ENCODE peak calls at places on chromosome 18, in four cellular contexts. T is fibroblast of pulmonary artery, Q is tibial nerve, I is bronchial epithelial cell. X is an unnamed sample.
A peak's percentile ranks its signal among the peaks of the same experiment; 100 is the strongest.

GRCh38 chr18:79371536-79372210 is 24.1 kb upstream of the NFATC1 start:
- DNase-seq in I (peak; percentile 18), T (no peak), Q (no peak), X (no peak)

GRCh38 chr18:3035635-3036034 is 22.7 kb upstream of the LPIN2 start:
- DNase-seq in T (no peak), Q (no peak), I (no peak), X (no peak)

GRCh38 chr18:58402951-58403702 is 225.8 kb downstream of the ALPK2 start:
- DNase-seq in Q (no peak), I (no peak), T (no peak), X (no peak)

GRCh38 chr18:73668051-73668450 is 479.6 kb downstream of the FBXO15 start:
- DNase-seq in Q (no peak), T (no peak), I (no peak), X (no peak)

GRCh38 chr18:58784601-58785137 is 80.0 kb upstream of the ZNF532 start:
- DNase-seq in I (no peak), T (peak; percentile 17), Q (no peak), X (no peak)

GRCh38 chr18:63089041-63089440 is 230.5 kb downstream of the BCL2 start:
- DNase-seq in Q (no peak), I (no peak), T (no peak), X (no peak)

GRCh38 chr18:9707381-9708056 is 582 bp upstream of the RAB31 start:
- DNase-seq in Q (no peak), I (no peak), T (peak; percentile 43), X (no peak)

GRCh38 chr18:57427429-57428181 is 7.6 kb upstream of the ONECUT2 start:
- DNase-seq in T (no peak), Q (no peak), I (no peak), X (no peak)

GRCh38 chr18:5556317-5556974 is 12.6 kb upstream of the EPB41L3 start:
- DNase-seq in I (no peak), T (peak; percentile 66), Q (no peak), X (peak; percentile 49)
- H3K4me3 ChIP-seq in I (no peak overlapping the region), T (no peak overlapping the region), Q (no peak overlapping the region), X (no peak overlapping the region)

GRCh38 chr18:31206064-31206463 is 43.4 kb upstream of the DSC1 start:
- DNase-seq in T (no peak), Q (no peak), I (no peak), X (no peak)

GRCh38 chr18:31204833-31205232 is 42.2 kb upstream of the DSC1 start:
- DNase-seq in I (no peak), T (no peak), Q (no peak), X (no peak)

GRCh38 chr18:31209041-31209440 is 46.4 kb upstream of the DSC1 start:
- DNase-seq in Q (no peak), T (no peak), I (peak; percentile 33), X (no peak)

GRCh38 chr18:31205273-31205672 is 42.6 kb upstream of the DSC1 start:
- DNase-seq in Q (no peak), T (no peak), I (peak; percentile 32), X (no peak)

DNA sequence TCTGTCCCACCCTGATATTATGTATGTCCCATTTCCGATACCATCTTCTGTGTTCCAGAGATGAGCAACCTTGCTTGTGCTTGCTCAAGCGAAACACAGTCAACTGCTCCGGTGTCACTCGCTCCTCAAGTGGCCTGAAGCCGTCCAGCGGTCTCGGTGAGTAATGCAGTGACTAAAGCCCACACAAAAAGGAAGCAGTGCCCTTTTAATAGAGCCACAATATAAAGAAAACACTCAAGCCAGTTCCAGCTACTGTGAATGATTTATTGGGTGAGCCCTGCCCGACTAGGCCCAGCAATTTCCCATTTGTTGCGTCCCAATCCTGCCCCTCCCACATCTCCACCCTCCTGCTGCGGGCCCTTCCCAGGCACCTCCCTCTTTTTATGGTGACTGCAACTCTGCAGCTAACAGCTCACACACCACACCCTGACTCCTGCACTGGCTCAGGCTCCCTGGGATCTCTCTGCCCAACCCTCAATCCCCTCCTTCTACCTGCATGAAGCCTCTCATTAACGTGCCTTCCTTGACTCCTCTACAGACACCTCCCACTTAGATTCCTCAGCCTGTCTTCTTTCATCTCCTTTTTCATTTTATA is 44.2 kb upstream of the DSC1 start:
- DNase-seq in Q (no peak), T (peak; percentile 3), I (peak; percentile 96), X (no peak)
- TF ChIP-seq CTCF in Q (no peak), T (no peak), I (peak; percentile 18), X (no peak)

GRCh38 chr18:13539050-13539449 is 187.3 kb downstream of the FAM210A start:
- DNase-seq in T (no peak), I (no peak), Q (no peak), X (no peak)

GRCh38 chr18:13538630-13539029 is 187.7 kb downstream of the FAM210A start:
- DNase-seq in I (no peak), Q (no peak), T (no peak), X (no peak)

GRCh38 chr18:13540783-13541182 is 185.6 kb downstream of the FAM210A start:
- DNase-seq in T (no peak), Q (no peak), I (no peak), X (no peak)

GRCh38 chr18:13541621-13542519 is 184.5 kb downstream of the FAM210A start:
- DNase-seq in I (no peak), T (no peak), Q (no peak), X (no peak)

DNA sequence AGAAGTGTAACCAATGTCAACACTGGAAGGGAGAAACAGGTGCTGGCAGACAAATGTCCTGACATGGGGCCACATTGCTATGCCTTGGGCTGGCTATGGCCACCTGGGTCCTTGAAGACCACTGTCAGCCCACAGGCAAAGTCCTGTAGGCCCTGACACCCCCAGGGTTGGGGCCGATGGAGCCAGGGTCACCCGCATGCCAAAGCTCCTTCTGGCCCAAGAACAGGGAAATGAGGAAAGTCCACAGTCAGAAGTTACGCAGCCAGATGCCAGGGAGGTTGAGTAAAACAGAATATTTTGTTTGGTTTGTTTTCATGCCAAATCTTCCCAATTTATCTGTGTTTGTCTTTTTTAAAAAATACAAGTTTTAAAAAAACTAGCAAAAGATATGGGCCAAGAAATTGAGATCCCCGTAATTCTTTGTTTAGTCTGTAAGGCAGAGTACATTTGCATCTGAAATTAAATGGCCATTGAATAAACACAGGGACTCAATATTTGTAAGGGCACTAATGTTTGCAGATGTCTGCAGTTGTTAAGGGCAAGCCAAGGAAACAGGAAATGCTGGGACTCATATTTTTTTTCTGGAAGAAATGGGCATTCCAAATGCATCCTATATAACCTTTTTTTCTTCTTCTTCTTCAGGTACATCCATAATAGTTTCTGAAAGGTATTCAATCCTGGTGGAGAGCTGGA is 186.4 kb downstream of the FAM210A start:
- DNase-seq in Q (no peak), T (no peak), I (no peak), X (no peak)
- H3K4me3 ChIP-seq in Q (no peak overlapping the region), T (no peak overlapping the region), I (no peak overlapping the region), X (no peak overlapping the region)

GRCh38 chr18:76922107-76922506 is 99.8 kb downstream of the ZNF236 start:
- DNase-seq in T (peak; percentile 48), I (peak; percentile 8), Q (peak; percentile 25), X (peak; percentile 72)

GRCh38 chr18:76928179-76928868 is 106.0 kb downstream of the ZNF236 start:
- DNase-seq in I (no peak), Q (no peak), T (no peak), X (no peak)

GRCh38 chr18:76920974-76921373 is 98.6 kb downstream of the ZNF236 start:
- DNase-seq in I (no peak), T (no peak), Q (no peak), X (no peak)

GRCh38 chr18:76927216-76927725 is 104.9 kb downstream of the ZNF236 start:
- DNase-seq in T (no peak), I (no peak), Q (no peak), X (no peak)

DNA sequence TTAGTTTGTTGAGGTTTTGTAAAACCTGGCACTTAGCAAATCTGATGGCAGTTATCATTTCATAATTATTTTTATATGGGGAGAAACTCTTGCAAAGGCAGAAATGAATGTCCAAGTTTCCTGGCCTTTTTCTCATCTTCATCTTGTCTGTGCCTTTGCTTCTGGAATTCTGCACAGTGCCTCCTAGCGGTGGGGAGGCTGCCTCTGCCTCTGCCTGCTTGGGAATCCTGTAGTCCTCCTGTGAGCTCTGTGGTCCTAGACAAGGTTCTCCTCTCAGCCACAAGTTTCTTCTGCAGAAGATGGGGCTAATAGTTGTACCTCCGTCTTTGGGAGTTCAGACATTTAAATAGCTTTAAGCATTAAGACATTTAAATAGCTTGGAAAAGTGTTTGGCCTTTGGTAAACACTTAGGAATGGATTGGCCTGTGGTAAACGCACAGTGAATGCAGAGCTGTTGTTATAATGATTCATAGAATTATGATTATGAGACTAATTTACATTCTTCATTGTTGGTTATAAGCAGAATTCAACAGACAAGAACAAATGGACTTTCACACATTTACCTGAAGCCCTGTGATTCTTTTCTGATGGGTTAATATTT is 101.2 kb downstream of the ZNF236 start:
- DNase-seq in T (peak; percentile 31), Q (no peak), I (peak; percentile 24), X (no peak)
- TF ChIP-seq CTCF in T (peak; percentile 52), Q (peak; percentile 17), I (peak; percentile 65), X (peak; percentile 9)

GRCh38 chr18:28177828-28178635 is 1.1 kb upstream of the CDH2 start:
- DNase-seq in T (peak; percentile 51), Q (no peak), I (peak; percentile 10), X (peak; percentile 56)

GRCh38 chr18:28175930-28176673 is 828 bp downstream of the CDH2 start:
- DNase-seq in T (no peak), Q (no peak), I (no peak), X (no peak)

GRCh38 chr18:28176674-28176932 is 327 bp downstream of the CDH2 start:
- DNase-seq in T (no peak), Q (no peak), I (no peak), X (no peak)

GRCh38 chr18:28176933-28177827 is at the start of gene CDH2:
- DNase-seq in T (peak; percentile 92), Q (no peak), I (peak; percentile 10), X (peak; percentile 37)

DNA sequence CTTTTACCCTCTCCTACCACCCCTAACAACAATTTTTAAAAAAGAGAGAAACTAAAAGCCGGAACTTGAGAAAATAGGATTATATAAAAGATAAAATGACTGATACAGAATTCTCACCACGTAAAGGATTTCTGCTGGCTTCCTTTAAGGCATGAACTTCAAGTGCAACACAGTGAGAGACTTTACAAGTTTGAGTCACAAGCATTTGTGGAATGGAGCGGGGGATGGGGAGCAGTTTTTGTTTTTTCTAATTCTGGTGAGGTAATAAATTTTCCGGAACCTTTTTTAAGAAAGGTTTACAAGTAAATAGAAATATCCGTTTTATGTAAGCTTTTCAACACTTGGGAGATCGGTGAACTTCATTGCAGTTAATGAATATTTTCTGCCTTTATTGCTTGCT is 1.8 kb upstream of the CDH2 start:
- DNase-seq in Q (no peak), T (peak; percentile 43), I (no peak), X (no peak)
- H3K4me3 ChIP-seq in Q (no peak overlapping the region), T (peak overlapping the region; percentile 87), I (no peak overlapping the region), X (peak overlapping the region; percentile 71)

GRCh38 chr18:47932603-47933002 is 2.1 kb upstream of the SMAD2 start:
- DNase-seq in Q (no peak), T (no peak), I (no peak), X (no peak)
- TF ChIP-seq CTCF in Q (no peak), T (no peak), I (no peak), X (no peak)

GRCh38 chr18:805755-806110 is 6.3 kb downstream of the YES1 start:
- DNase-seq in I (no peak), Q (no peak), T (no peak), X (no peak)

GRCh38 chr18:805008-805754 is 6.9 kb downstream of the YES1 start:
- DNase-seq in I (no peak), Q (no peak), T (no peak), X (no peak)

GRCh38 chr18:799943-800342 is 12.1 kb downstream of the YES1 start:
- DNase-seq in Q (no peak), I (no peak), T (no peak), X (no peak)

GRCh38 chr18:801137-801536 is 10.9 kb downstream of the YES1 start:
- DNase-seq in I (peak; percentile 8), Q (no peak), T (no peak), X (no peak)
- H3K4me3 ChIP-seq in I (no peak overlapping the region), Q (no peak overlapping the region), T (no peak overlapping the region), X (no peak overlapping the region)

GRCh38 chr18:13003466-13003896 is 12.3 kb downstream of the CEP192 start:
- DNase-seq in Q (no peak), I (peak; percentile 78), T (peak; percentile 82), X (no peak)
- TF ChIP-seq CTCF in Q (no peak), I (peak; percentile 68), T (peak; percentile 57), X (no peak)